ENCODE peak calls at places on chromosomes 7 and 10, in seven cellular contexts. One of them, this sample, is unnamed.

GRCh38 chr7:21941570-21942224 is 4.0 kb downstream of the CDCA7L start:
- DNase-seq in heart left ventricle: no peak
- DNase-seq in tibial artery: no peak
- DNase-seq in HL-60: no peak
- DNase-seq in PC-3: peak; percentile 42
- DNase-seq in Peyer's patch: peak; percentile 51
- DNase-seq in ascending aorta: no peak
- DNase-seq in this sample: no peak

GRCh38 chr7:103148994-103149807 is at the start of gene NAPEPLD:
- DNase-seq in Peyer's patch: peak; percentile 90
- DNase-seq in ascending aorta: peak; percentile 94
- DNase-seq in heart left ventricle: peak; percentile 94
- DNase-seq in PC-3: peak; percentile 83
- DNase-seq in HL-60: peak; percentile 60
- DNase-seq in tibial artery: peak; percentile 93
- DNase-seq in this sample: peak; percentile 52

GRCh38 chr7:143073556-143073955 is 21.4 kb downstream of the OR6V1 start:
- DNase-seq in heart left ventricle: no peak
- DNase-seq in tibial artery: no peak
- DNase-seq in ascending aorta: no peak
- DNase-seq in Peyer's patch: no peak
- DNase-seq in PC-3: no peak
- DNase-seq in HL-60: no peak
- DNase-seq in this sample: no peak

GRCh38 chr10:102507521-102507920 is 3.7 kb downstream of the SUFU start:
- DNase-seq in heart left ventricle: no peak
- DNase-seq in tibial artery: peak; percentile 10
- DNase-seq in PC-3: peak; percentile 16
- DNase-seq in ascending aorta: no peak
- DNase-seq in HL-60: no peak
- DNase-seq in Peyer's patch: no peak
- DNase-seq in this sample: no peak

GRCh38 chr10:95560288-95561199 is 627 bp downstream of the SORBS1 start:
- DNase-seq in Peyer's patch: peak; percentile 76
- DNase-seq in HL-60: no peak
- DNase-seq in heart left ventricle: peak; percentile 68
- DNase-seq in tibial artery: no peak
- DNase-seq in ascending aorta: peak; percentile 75
- DNase-seq in PC-3: peak; percentile 19
- DNase-seq in this sample: no peak

GRCh38 chr7:30683839-30684238 is 1.6 kb upstream of the CRHR2 start:
- DNase-seq in HL-60: no peak
- DNase-seq in heart left ventricle: no peak
- DNase-seq in ascending aorta: no peak
- DNase-seq in Peyer's patch: no peak
- DNase-seq in PC-3: no peak
- DNase-seq in tibial artery: no peak
- DNase-seq in this sample: no peak

GRCh38 chr7:138459300-138460175 is 521 bp upstream of the TRIM24 start:
- DNase-seq in ascending aorta: peak; percentile 99
- DNase-seq in heart left ventricle: no peak
- DNase-seq in Peyer's patch: peak; percentile 99
- DNase-seq in HL-60: peak; percentile 98
- DNase-seq in tibial artery: peak; percentile 99
- DNase-seq in PC-3: peak; percentile 94
- DNase-seq in this sample: peak; percentile 92

GRCh38 chr7:80107278-80107677 is 27.4 kb upstream of the GNAI1 start:
- DNase-seq in PC-3: no peak
- DNase-seq in heart left ventricle: no peak
- DNase-seq in Peyer's patch: no peak
- DNase-seq in HL-60: no peak
- DNase-seq in ascending aorta: no peak
- DNase-seq in tibial artery: no peak
- DNase-seq in this sample: no peak

GRCh38 chr7:157253850-157254249 is 83.0 kb upstream of the DNAJB6 start:
- DNase-seq in ascending aorta: peak; percentile 81
- DNase-seq in HL-60: no peak
- DNase-seq in PC-3: peak; percentile 61
- DNase-seq in heart left ventricle: peak; percentile 73
- DNase-seq in tibial artery: no peak
- DNase-seq in Peyer's patch: no peak
- DNase-seq in this sample: no peak

GRCh38 chr7:104980969-104981670 is 32.9 kb upstream of the KMT2E start:
- DNase-seq in tibial artery: no peak
- DNase-seq in heart left ventricle: no peak
- DNase-seq in PC-3: peak; percentile 79
- DNase-seq in Peyer's patch: no peak
- DNase-seq in ascending aorta: no peak
- DNase-seq in HL-60: no peak
- DNase-seq in this sample: no peak

GRCh38 chr10:12631787-12632562 is 282.6 kb downstream of the CAMK1D start:
- DNase-seq in HL-60: no peak
- DNase-seq in tibial artery: no peak
- DNase-seq in ascending aorta: no peak
- DNase-seq in PC-3: peak; percentile 55
- DNase-seq in heart left ventricle: no peak
- DNase-seq in Peyer's patch: no peak
- DNase-seq in this sample: no peak

GRCh38 chr10:15043674-15044073 is at the start of gene OLAH:
- DNase-seq in ascending aorta: no peak
- DNase-seq in Peyer's patch: no peak
- DNase-seq in HL-60: no peak
- DNase-seq in tibial artery: no peak
- DNase-seq in heart left ventricle: no peak
- DNase-seq in PC-3: no peak
- DNase-seq in this sample: no peak

GRCh38 chr7:127879436-127879835 is 151.8 kb downstream of the LRRC4 start:
- DNase-seq in Peyer's patch: no peak
- DNase-seq in heart left ventricle: no peak
- DNase-seq in HL-60: no peak
- DNase-seq in tibial artery: no peak
- DNase-seq in ascending aorta: no peak
- DNase-seq in PC-3: no peak
- DNase-seq in this sample: no peak

GRCh38 chr7:3301831-3302618 is 973 bp downstream of the SDK1 start:
- DNase-seq in ascending aorta: no peak
- DNase-seq in tibial artery: peak; percentile 70
- DNase-seq in HL-60: no peak
- DNase-seq in heart left ventricle: no peak
- DNase-seq in PC-3: peak; percentile 39
- DNase-seq in Peyer's patch: no peak
- DNase-seq in this sample: no peak

GRCh38 chr7:90563286-90563685 is 32.8 kb upstream of the CDK14 start:
- DNase-seq in HL-60: no peak
- DNase-seq in ascending aorta: no peak
- DNase-seq in PC-3: no peak
- DNase-seq in Peyer's patch: no peak
- DNase-seq in heart left ventricle: no peak
- DNase-seq in tibial artery: no peak
- DNase-seq in this sample: no peak

GRCh38 chr7:90560730-90561129 is 35.4 kb upstream of the CDK14 start:
- DNase-seq in heart left ventricle: no peak
- DNase-seq in ascending aorta: no peak
- DNase-seq in PC-3: no peak
- DNase-seq in tibial artery: no peak
- DNase-seq in HL-60: no peak
- DNase-seq in Peyer's patch: no peak
- DNase-seq in this sample: no peak

GRCh38 chr7:90569368-90569767 is 26.8 kb upstream of the CDK14 start:
- DNase-seq in PC-3: no peak
- DNase-seq in tibial artery: no peak
- DNase-seq in heart left ventricle: no peak
- DNase-seq in Peyer's patch: no peak
- DNase-seq in HL-60: no peak
- DNase-seq in ascending aorta: no peak
- DNase-seq in this sample: no peak

GRCh38 chr7:90568213-90568612 is 27.9 kb upstream of the CDK14 start:
- DNase-seq in PC-3: no peak
- DNase-seq in HL-60: peak; percentile 28
- DNase-seq in Peyer's patch: no peak
- DNase-seq in ascending aorta: no peak
- DNase-seq in heart left ventricle: no peak
- DNase-seq in tibial artery: no peak
- DNase-seq in this sample: no peak

DNA sequence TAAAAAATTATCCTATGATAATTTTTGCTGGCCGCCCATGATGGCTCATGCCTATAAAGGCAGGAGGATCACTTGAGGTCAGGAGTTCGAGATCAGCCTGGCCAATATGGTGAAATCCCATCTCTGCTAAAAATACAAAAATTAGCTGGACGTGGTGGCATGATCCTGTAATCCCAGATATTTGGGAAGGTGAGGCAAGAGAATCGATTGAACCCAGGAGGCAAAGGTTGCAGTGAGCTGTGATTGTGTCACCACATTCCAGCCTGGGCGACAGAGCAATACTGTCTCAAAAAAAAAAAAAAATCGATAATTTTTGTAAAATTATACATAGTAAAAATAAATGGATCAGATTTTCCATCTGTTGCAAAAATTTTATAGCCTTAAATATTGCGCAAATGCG is 31.7 kb upstream of the CDK14 start:
- DNase-seq in tibial artery: no peak
- DNase-seq in ascending aorta: no peak
- DNase-seq in PC-3: no peak
- DNase-seq in HL-60: no peak
- DNase-seq in Peyer's patch: no peak
- DNase-seq in heart left ventricle: no peak
- DNase-seq in this sample: no peak
- H3K4me3 ChIP-seq in tibial artery: no peak overlapping the region
- H3K4me3 ChIP-seq in ascending aorta: no peak overlapping the region
- H3K4me3 ChIP-seq in PC-3: no peak overlapping the region
- H3K4me3 ChIP-seq in HL-60: no peak overlapping the region
- H3K4me3 ChIP-seq in Peyer's patch: no peak overlapping the region
- H3K4me3 ChIP-seq in heart left ventricle: no peak overlapping the region
- H3K4me3 ChIP-seq in this sample: no peak overlapping the region

GRCh38 chr7:40798612-40799011 is 663.8 kb downstream of the SUGCT start:
- DNase-seq in heart left ventricle: no peak
- DNase-seq in PC-3: no peak
- DNase-seq in ascending aorta: no peak
- DNase-seq in HL-60: no peak
- DNase-seq in Peyer's patch: no peak
- DNase-seq in tibial artery: no peak
- DNase-seq in this sample: no peak

GRCh38 chr7:40800771-40801170 is 666.0 kb downstream of the SUGCT start:
- DNase-seq in Peyer's patch: no peak
- DNase-seq in HL-60: no peak
- DNase-seq in ascending aorta: no peak
- DNase-seq in heart left ventricle: no peak
- DNase-seq in PC-3: no peak
- DNase-seq in tibial artery: no peak
- DNase-seq in this sample: no peak

GRCh38 chr7:40799493-40800406 is 664.9 kb downstream of the SUGCT start:
- DNase-seq in Peyer's patch: no peak
- DNase-seq in HL-60: no peak
- DNase-seq in PC-3: no peak
- DNase-seq in tibial artery: no peak
- DNase-seq in heart left ventricle: no peak
- DNase-seq in ascending aorta: no peak
- DNase-seq in this sample: no peak

GRCh38 chr7:40793132-40793531 is 658.3 kb downstream of the SUGCT start:
- DNase-seq in HL-60: no peak
- DNase-seq in heart left ventricle: no peak
- DNase-seq in Peyer's patch: no peak
- DNase-seq in tibial artery: no peak
- DNase-seq in PC-3: peak; percentile 71
- DNase-seq in ascending aorta: no peak
- DNase-seq in this sample: no peak

DNA sequence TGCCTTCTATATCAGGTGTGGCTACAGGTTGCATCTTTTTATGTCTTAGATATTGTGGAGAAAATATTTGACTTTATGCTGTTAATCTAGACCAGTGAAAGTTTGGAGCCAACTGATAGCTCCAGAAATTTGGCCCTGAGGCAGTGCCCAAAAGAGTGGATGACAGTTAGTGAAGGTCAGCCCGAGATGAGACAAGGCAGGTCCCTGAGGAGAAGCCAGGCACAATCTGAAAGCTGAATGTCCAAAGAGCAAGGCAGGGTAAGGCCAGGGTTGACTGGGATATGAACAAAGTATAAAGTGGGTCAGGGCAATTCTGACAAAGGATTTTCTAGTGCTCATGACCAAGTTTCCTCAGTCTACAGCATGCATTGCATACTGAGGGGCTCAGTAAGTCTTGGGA is 661.9 kb downstream of the SUGCT start:
- DNase-seq in PC-3: no peak
- DNase-seq in heart left ventricle: no peak
- DNase-seq in Peyer's patch: no peak
- DNase-seq in tibial artery: no peak
- DNase-seq in ascending aorta: no peak
- DNase-seq in HL-60: no peak
- DNase-seq in this sample: no peak
- TF ChIP-seq CTCF in PC-3: no peak
- TF ChIP-seq CTCF in heart left ventricle: no peak
- TF ChIP-seq CTCF in Peyer's patch: no peak
- TF ChIP-seq CTCF in tibial artery: no peak
- TF ChIP-seq CTCF in ascending aorta: no peak
- TF ChIP-seq CTCF in HL-60: no peak
- TF ChIP-seq CTCF in this sample: no peak

GRCh38 chr10:93075369-93076221 is 1.9 kb downstream of the CYP26A1 start:
- DNase-seq in ascending aorta: no peak
- DNase-seq in tibial artery: no peak
- DNase-seq in heart left ventricle: no peak
- DNase-seq in Peyer's patch: no peak
- DNase-seq in HL-60: no peak
- DNase-seq in PC-3: no peak
- DNase-seq in this sample: no peak
- H3K4me3 ChIP-seq in ascending aorta: no peak overlapping the region
- H3K4me3 ChIP-seq in tibial artery: peak overlapping the region; percentile 55
- H3K4me3 ChIP-seq in heart left ventricle: no peak overlapping the region
- H3K4me3 ChIP-seq in Peyer's patch: no peak overlapping the region
- H3K4me3 ChIP-seq in HL-60: no peak overlapping the region
- H3K4me3 ChIP-seq in PC-3: no peak overlapping the region
- H3K4me3 ChIP-seq in this sample: no peak overlapping the region

DNA sequence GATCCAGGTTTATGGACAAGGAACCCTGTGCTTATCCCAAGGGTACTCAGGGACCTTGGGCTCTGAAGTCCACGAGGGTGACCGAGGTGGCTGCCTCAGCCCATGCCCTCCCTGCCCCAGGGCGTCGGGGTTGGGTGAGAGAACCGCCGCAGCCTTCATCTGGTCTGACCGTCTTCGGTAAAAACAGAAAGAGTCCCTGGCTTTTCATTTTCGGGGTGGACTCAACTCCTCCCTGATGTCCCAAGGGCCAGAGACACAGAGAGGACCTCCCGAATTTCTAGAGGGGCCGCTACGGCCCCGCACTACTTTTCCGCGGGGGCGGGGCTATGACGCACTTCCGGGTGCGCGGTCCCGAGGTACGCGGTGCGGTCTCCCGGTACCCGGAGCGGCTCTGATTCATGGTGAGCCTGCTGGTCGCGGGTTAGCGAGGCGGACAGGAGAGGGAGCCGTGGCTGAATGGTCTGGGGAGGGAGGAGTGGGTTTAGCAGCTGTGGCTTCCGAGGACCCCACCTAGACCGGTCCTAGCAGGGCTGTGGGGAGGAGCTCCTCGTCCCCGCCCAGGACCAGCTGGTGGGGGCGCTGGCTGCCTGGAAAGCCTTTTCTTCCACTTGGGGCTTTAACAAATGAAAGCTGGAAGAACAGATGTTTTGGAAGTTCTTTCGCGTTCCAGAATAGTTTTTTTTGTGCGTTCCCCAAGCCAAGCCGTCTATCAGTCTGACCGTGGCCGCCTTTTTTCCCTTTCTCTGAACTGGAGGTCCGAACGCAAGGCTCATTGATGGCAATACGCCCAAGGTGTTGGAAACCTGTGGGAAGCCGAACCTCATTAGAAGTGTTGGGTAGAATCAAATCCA is at the start of gene ZSCAN21:
- DNase-seq in heart left ventricle: peak; percentile 93
- DNase-seq in PC-3: peak; percentile 64
- DNase-seq in Peyer's patch: peak; percentile 93
- DNase-seq in ascending aorta: peak; percentile 93
- DNase-seq in tibial artery: peak; percentile 90
- DNase-seq in HL-60: peak; percentile 77
- DNase-seq in this sample: peak; percentile 21
- TF ChIP-seq CTCF in heart left ventricle: no peak
- TF ChIP-seq CTCF in PC-3: peak; percentile 31
- TF ChIP-seq CTCF in Peyer's patch: peak; percentile 38
- TF ChIP-seq CTCF in ascending aorta: peak; percentile 29
- TF ChIP-seq CTCF in tibial artery: no peak
- TF ChIP-seq CTCF in HL-60: no peak
- TF ChIP-seq CTCF in this sample: no peak